ENCODE peak calls at places on chromosomes 3 and 15, in four cellular contexts. C is MCF 10A, L is coronary artery, B is colonic mucosa. G is an unnamed sample.

GRCh38 chr3:99753268-99753975 is 64.2 kb upstream of the CMSS1 start:
- DNase-seq in C (peak; percentile 71), L (no peak), B (no peak), G (no peak)

GRCh38 chr3:194326192-194327029 is 24.7 kb downstream of the CPN2 start:
- DNase-seq in C (peak; percentile 36), L (no peak), B (no peak), G (no peak)

GRCh38 chr3:138940446-138940845 is 6.5 kb downstream of the FOXL2 start:
- DNase-seq in C (no peak), L (no peak), B (no peak), G (no peak)

GRCh38 chr15:74955796-74956647 is 550 bp downstream of the RPP25 start:
- DNase-seq in C (no peak), L (peak; percentile 81), B (peak; percentile 84), G (peak; percentile 82)

GRCh38 chr15:51620647-51621046 is 1.9 kb downstream of the DMXL2 start:
- DNase-seq in C (no peak), L (no peak), B (no peak), G (no peak)

GRCh38 chr3:12369029-12369428 is 80.2 kb downstream of the PPARG start:
- DNase-seq in C (no peak), L (no peak), B (no peak), G (no peak)

GRCh38 chr3:5304789-5305680 is 117.5 kb downstream of the EDEM1 start:
- DNase-seq in C (peak; percentile 63), L (no peak), B (peak; percentile 55), G (no peak)

GRCh38 chr15:57570994-57571393 is 20.7 kb upstream of the MYZAP start:
- DNase-seq in C (peak; percentile 89), L (no peak), B (no peak), G (no peak)

GRCh38 chr3:13927295-13927694 is 47.4 kb upstream of the WNT7A start:
- DNase-seq in C (peak; percentile 6), L (no peak), B (no peak), G (no peak)

GRCh38 chr15:77030042-77030927 is 35.4 kb downstream of the PSTPIP1 start:
- DNase-seq in C (no peak), L (peak; percentile 66), B (peak; percentile 49), G (peak; percentile 66)

GRCh38 chr3:84547971-84548970 is 410.5 kb upstream of the CADM2 start:
- DNase-seq in C (peak; percentile 62), L (no peak), B (no peak), G (no peak)

GRCh38 chr3:58237940-58238681 is 519 bp downstream of the ABHD6 start:
- DNase-seq in C (no peak), L (peak; percentile 82), B (peak; percentile 71), G (peak; percentile 71)

GRCh38 chr3:55305714-55306485 is 181.2 kb downstream of the WNT5A start:
- DNase-seq in C (no peak), L (no peak), B (no peak), G (no peak)

GRCh38 chr3:148075829-148076716 is 621.6 kb upstream of the AGTR1 start:
- DNase-seq in C (peak; percentile 48), L (no peak), B (peak; percentile 16), G (no peak)

GRCh38 chr15:101250331-101250730 is 1.5 kb downstream of the CHSY1 start:
- DNase-seq in C (peak; percentile 70), L (no peak), B (no peak), G (no peak)

GRCh38 chr3:150274372-150274771 is 133.7 kb upstream of the TSC22D2 start:
- DNase-seq in C (no peak), L (no peak), B (no peak), G (no peak)

GRCh38 chr3:107013606-107014005 is 363.6 kb upstream of the CCDC54 start:
- DNase-seq in C (no peak), L (no peak), B (no peak), G (no peak)

GRCh38 chr3:163335429-163335828 is 1742.9 kb downstream of the SI start:
- DNase-seq in C (no peak), L (no peak), B (no peak), G (no peak)

GRCh38 chr3:128859573-128860154 is 19.8 kb upstream of the ACAD9 start:
- DNase-seq in C (no peak), L (no peak), B (no peak), G (no peak)

GRCh38 chr15:67164401-67164791 is 90.1 kb downstream of the AAGAB start:
- DNase-seq in C (peak; percentile 41), L (no peak), B (no peak), G (no peak)

GRCh38 chr15:97993310-97993738 is 32.8 kb downstream of the ARRDC4 start:
- DNase-seq in C (no peak), L (no peak), B (no peak), G (no peak)

GRCh38 chr15:57044961-57045360 is 126.5 kb downstream of the TCF12 start:
- DNase-seq in C (no peak), L (no peak), B (no peak), G (no peak)

GRCh38 chr3:34238407-34238806 is 440.0 kb downstream of the PDCD6IP start:
- DNase-seq in C (no peak), L (no peak), B (no peak), G (no peak)

GRCh38 chr15:55289011-55289572 is 521 bp downstream of the RAB27A start:
- DNase-seq in C (peak; percentile 73), L (peak; percentile 77), B (peak; percentile 44), G (no peak)

GRCh38 chr3:109803274-109803673 is 465.9 kb upstream of the DPPA4 start:
- DNase-seq in C (peak; percentile 27), L (no peak), B (no peak), G (no peak)

GRCh38 chr3:168197162-168197561 is 101.4 kb upstream of the GOLIM4 start:
- DNase-seq in C (no peak), L (no peak), B (no peak), G (no peak)

GRCh38 chr3:77319711-77320110 is 279.8 kb downstream of the ROBO2 start:
- DNase-seq in C (peak; percentile 15), L (no peak), B (no peak), G (no peak)

GRCh38 chr3:100360757-100361496 is 26.4 kb downstream of the NIT2 start:
- DNase-seq in C (no peak), L (no peak), B (no peak), G (no peak)

GRCh38 chr15:44426975-44427755 is at the start of gene CTDSPL2:
- DNase-seq in C (peak; percentile 99), L (peak; percentile 99), B (peak; percentile 98), G (peak; percentile 98)
- TF ChIP-seq CTCF in C (peak; percentile 15), L (no peak), B (no peak), G (peak; percentile 52)

GRCh38 chr3:50675179-50676030 is 678 bp downstream of the DOCK3 start:
- DNase-seq in C (no peak), L (no peak), B (no peak), G (peak; percentile 78)
- TF ChIP-seq CTCF in C (peak; percentile 42), L (peak; percentile 44), B (no peak), G (peak; percentile 77)

DNA sequence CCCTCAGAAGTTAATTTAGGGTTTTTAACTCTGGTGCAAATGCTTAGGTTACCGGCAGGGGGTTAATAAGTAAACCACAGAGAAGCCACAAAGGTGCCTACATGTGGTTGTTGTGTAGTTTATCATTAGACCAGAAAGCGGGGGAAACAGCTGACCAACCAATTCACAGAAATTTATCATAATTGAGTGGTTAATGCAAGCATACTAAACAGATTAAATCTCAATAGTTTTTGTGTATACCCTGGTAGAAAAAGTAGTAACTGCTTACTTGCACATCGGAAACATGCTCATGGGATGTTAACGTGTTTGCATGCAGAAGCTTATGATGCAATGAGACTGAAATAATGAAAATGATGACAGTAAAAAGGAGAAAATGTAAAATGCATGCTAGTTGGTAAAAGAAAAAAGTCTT is 316.0 kb downstream of the PTPRG start:
- DNase-seq in C (no peak), L (no peak), B (no peak), G (no peak)
- TF ChIP-seq CTCF in C (no peak), L (no peak), B (no peak), G (peak; percentile 56)

DNA sequence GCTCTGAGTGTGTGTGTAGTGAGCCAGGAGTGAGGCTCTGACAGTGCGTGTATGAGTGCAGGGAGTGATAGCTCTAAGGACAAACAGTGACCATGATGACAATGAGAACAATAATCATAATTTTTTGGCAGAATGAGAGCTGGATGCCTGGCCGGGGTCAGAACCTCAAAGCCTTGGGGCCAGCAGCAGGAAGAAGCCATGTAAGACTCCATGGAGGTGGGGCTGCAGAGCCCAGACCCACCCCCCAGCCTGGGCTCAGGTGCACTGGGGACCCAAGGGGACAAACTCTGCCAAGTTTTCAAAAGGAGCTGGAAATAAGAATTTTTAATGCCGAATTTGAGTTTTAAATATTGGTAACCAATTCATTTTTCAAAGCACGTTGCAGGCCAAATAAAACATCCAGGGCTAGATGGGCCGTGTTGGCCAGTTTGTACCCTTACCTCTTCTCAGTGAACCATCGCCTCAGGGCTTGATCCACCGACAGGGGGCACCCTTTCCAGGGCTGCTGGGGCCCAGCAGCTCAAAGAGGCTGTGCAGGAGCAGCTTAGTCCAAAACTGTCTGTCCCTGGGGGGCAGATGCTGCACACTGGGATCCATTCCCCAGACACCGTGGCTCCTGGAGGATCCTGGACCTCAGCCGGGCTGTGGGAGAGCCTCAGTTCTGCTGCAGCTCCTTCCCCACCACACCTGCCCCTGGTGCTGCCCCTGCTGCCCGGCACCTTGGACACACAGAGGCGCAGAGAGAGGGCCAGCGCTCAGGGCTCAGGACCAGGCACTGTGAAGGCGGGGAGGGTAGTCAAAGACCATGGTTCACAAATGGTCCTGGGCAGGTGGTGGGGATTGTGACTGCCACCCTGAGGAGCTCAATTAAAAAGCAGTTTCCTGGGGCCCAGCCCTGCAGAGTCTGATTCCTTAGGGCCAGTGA is 86.1 kb upstream of the PRR20G start:
- DNase-seq in C (peak; percentile 30), L (no peak), B (peak; percentile 29), G (no peak)
- TF ChIP-seq CTCF in C (peak; percentile 39), L (no peak), B (no peak), G (peak; percentile 69)